ENCODE peak calls at places on chromosomes 16 and 17, in seven cellular contexts. Z is hepatocyte, I is tibial nerve, H is IMR-90, K is aorta, W is psoas muscle, G is H9. A is an unnamed sample. For H3K4me1, the result is how much of the 10 kb centered on the place peaks cover.

GRCh38 chr16:720507-720989 is 398 bp upstream of the ANTKMT start:
- DNase-seq in Z (peak), I (no peak), H (peak), K (no peak), W (peak), G (peak), A (peak)

GRCh38 chr17:79144090-79144610 is 69.5 kb downstream of the ENGASE start:
- DNase-seq in Z (no peak), I (no peak), H (no peak), K (no peak), W (no peak), G (no peak), A (no peak)

GRCh38 chr16:54282202-54282922 is 4.2 kb downstream of the IRX3 start:
- DNase-seq in Z (peak), I (no peak), H (no peak), K (peak), W (peak), G (peak), A (peak)

GRCh38 chr17:45719335-45720071 is 64.6 kb upstream of the CRHR1 start:
- DNase-seq in Z (peak), I (no peak), H (peak), K (no peak), W (no peak), G (peak), A (peak)

GRCh38 chr16:85151603-85152413 is 39.5 kb upstream of the CIBAR2 start:
- DNase-seq in Z (peak), I (peak), H (peak), K (peak), W (peak), G (no peak), A (peak)

GRCh38 chr16:19701091-19701490 is 16.9 kb downstream of the KNOP1 start:
- DNase-seq in Z (no peak), I (no peak), H (peak), K (no peak), W (no peak), G (no peak), A (peak)

GRCh38 chr17:47989159-47989558 is 18.2 kb downstream of the CDK5RAP3 start:
- DNase-seq in Z (no peak), I (no peak), H (no peak), K (no peak), W (no peak), G (no peak), A (peak)

GRCh38 chr17:73290399-73291259 is 21.2 kb downstream of the CDC42EP4 start:
- DNase-seq in Z (no peak), I (no peak), H (no peak), K (no peak), W (no peak), G (peak), A (no peak)

GRCh38 chr17:27319536-27320221 is 25.8 kb downstream of the WSB1 start:
- DNase-seq in Z (peak), I (peak), H (peak), K (peak), W (peak), G (peak), A (no peak)

GRCh38 chr17:73998246-73999220 is 204.9 kb upstream of the RPL38 start:
- DNase-seq in Z (peak), I (peak), H (no peak), K (no peak), W (no peak), G (peak), A (no peak)

GRCh38 chr16:16042076-16042475 is 92.7 kb downstream of the ABCC1 start:
- DNase-seq in Z (peak), I (no peak), H (peak), K (no peak), W (no peak), G (no peak), A (peak)

GRCh38 chr17:76943781-76944213 is 75.6 kb downstream of the MGAT5B start:
- DNase-seq in Z (no peak), I (no peak), H (no peak), K (no peak), W (no peak), G (no peak), A (no peak)

GRCh38 chr17:45127583-45128300 is 4.6 kb downstream of the PLCD3 start:
- DNase-seq in Z (peak), I (peak), H (peak), K (peak), W (peak), G (peak), A (peak)

GRCh38 chr16:88316151-88316550 is 66.6 kb upstream of the ZNF469 start:
- DNase-seq in Z (no peak), I (no peak), H (no peak), K (peak), W (no peak), G (no peak), A (peak)

GRCh38 chr17:73870035-73870434 is 225.8 kb upstream of the SDK2 start:
- DNase-seq in Z (no peak), I (no peak), H (no peak), K (no peak), W (no peak), G (no peak), A (no peak)

GRCh38 chr17:9285602-9286001 is 264.3 kb downstream of the NTN1 start:
- DNase-seq in Z (no peak), I (no peak), H (no peak), K (no peak), W (no peak), G (no peak), A (no peak)

GRCh38 chr17:10198509-10199249 is at the start of gene GAS7:
- DNase-seq in Z (peak), I (peak), H (peak), K (peak), W (peak), G (peak), A (peak)

GRCh38 chr16:86029131-86029741 is 130.3 kb downstream of the IRF8 start:
- DNase-seq in Z (peak), I (no peak), H (peak), K (peak), W (no peak), G (no peak), A (peak)

GRCh38 chr17:33366998-33367397 is 73.9 kb upstream of the ASIC2 start:
- DNase-seq in Z (no peak), I (no peak), H (no peak), K (no peak), W (no peak), G (no peak), A (no peak)

GRCh38 chr17:30021708-30022317 is 80.4 kb downstream of the EFCAB5 start:
- DNase-seq in Z (peak), I (peak), H (peak), K (no peak), W (no peak), G (no peak), A (no peak)

GRCh38 chr17:55210292-55210691 is 54.5 kb upstream of the HLF start:
- DNase-seq in Z (no peak), I (no peak), H (no peak), K (no peak), W (no peak), G (no peak), A (no peak)

GRCh38 chr16:74107795-74108610 is 188.6 kb upstream of the PSMD7 start:
- DNase-seq in Z (peak), I (peak), H (peak), K (no peak), W (no peak), G (peak), A (peak)

GRCh38 chr17:8954339-8954738 is 11.2 kb downstream of the PIK3R5 start:
- DNase-seq in Z (no peak), I (peak), H (no peak), K (no peak), W (peak), G (peak), A (no peak)

GRCh38 chr17:21278304-21279197 is 6.0 kb upstream of the MAP2K3 start:
- DNase-seq in Z (no peak), I (peak), H (no peak), K (no peak), W (peak), G (no peak), A (peak)

GRCh38 chr17:9677411-9677810 is 32.1 kb downstream of the USP43 start:
- DNase-seq in Z (no peak), I (no peak), H (no peak), K (no peak), W (no peak), G (no peak), A (no peak)

GRCh38 chr17:78401246-78401645 is 22.8 kb downstream of the PGS1 start:
- DNase-seq in Z (no peak), I (no peak), H (peak), K (no peak), W (no peak), G (no peak), A (peak)

GRCh38 chr17:66791337-66791736 is 43.6 kb upstream of the CACNG5 start:
- DNase-seq in Z (no peak), I (peak), H (no peak), K (no peak), W (no peak), G (no peak), A (no peak)

GRCh38 chr16:3129137-3130131 is 5.4 kb upstream of the ZNF213 start:
- DNase-seq in Z (peak), I (peak), H (peak), K (peak), W (peak), G (peak), A (peak)

GRCh38 chr16:67542464-67542863 is 13.8 kb downstream of the RIPOR1 start:
- DNase-seq in Z (no peak), I (no peak), H (peak), K (no peak), W (no peak), G (peak), A (peak)

GRCh38 chr17:41024702-41025101 is 2.3 kb downstream of the KRTAP1-5 start:
- DNase-seq in Z (no peak), I (no peak), H (peak), K (no peak), W (no peak), G (no peak), A (peak)

GRCh38 chr16:66512589-66513404 is 37.1 kb downstream of the TK2 start:
- DNase-seq in Z (no peak), I (no peak), H (no peak), K (peak), W (no peak), G (no peak), A (peak)

GRCh38 chr17:44346064-44346844 is 1.2 kb downstream of the GRN start:
- DNase-seq in Z (no peak), I (no peak), H (no peak), K (no peak), W (no peak), G (peak), A (peak)

GRCh38 chr17:76697702-76698465 is 12.9 kb downstream of the MXRA7 start:
- DNase-seq in Z (peak), I (no peak), H (peak), K (no peak), W (no peak), G (no peak), A (peak)

GRCh38 chr16:23501291-23501690 is 9.0 kb downstream of the GGA2 start:
- DNase-seq in Z (no peak), I (no peak), H (no peak), K (no peak), W (no peak), G (no peak), A (no peak)

GRCh38 chr17:62075308-62075815 is 10.3 kb upstream of the MED13 start:
- DNase-seq in Z (peak), I (no peak), H (peak), K (no peak), W (no peak), G (no peak), A (peak)

GRCh38 chr17:20300399-20301037 is 166.8 kb downstream of the LGALS9B start:
- DNase-seq in Z (peak), I (no peak), H (peak), K (no peak), W (no peak), G (no peak), A (peak)

GRCh38 chr17:33506889-33507650 is 214.0 kb upstream of the ASIC2 start:
- DNase-seq in Z (no peak), I (no peak), H (no peak), K (no peak), W (no peak), G (no peak), A (no peak)

GRCh38 chr17:1002412-1002753 is 5.5 kb downstream of the TIMM22 start:
- DNase-seq in Z (no peak), I (no peak), H (peak), K (no peak), W (no peak), G (no peak), A (peak)

GRCh38 chr16:30430428-30430970 is 669 bp upstream of the DCTPP1 start:
- DNase-seq in Z (no peak), I (no peak), H (no peak), K (peak), W (peak), G (no peak), A (peak)

GRCh38 chr17:17200831-17201230 is 5.3 kb downstream of the PLD6 start:
- DNase-seq in Z (no peak), I (peak), H (peak), K (no peak), W (no peak), G (no peak), A (peak)
- H3K27ac ChIP-seq in Z (peak), I (peak), H (peak), K (no peak), W (no peak), G (no peak), A (no peak)

DNA sequence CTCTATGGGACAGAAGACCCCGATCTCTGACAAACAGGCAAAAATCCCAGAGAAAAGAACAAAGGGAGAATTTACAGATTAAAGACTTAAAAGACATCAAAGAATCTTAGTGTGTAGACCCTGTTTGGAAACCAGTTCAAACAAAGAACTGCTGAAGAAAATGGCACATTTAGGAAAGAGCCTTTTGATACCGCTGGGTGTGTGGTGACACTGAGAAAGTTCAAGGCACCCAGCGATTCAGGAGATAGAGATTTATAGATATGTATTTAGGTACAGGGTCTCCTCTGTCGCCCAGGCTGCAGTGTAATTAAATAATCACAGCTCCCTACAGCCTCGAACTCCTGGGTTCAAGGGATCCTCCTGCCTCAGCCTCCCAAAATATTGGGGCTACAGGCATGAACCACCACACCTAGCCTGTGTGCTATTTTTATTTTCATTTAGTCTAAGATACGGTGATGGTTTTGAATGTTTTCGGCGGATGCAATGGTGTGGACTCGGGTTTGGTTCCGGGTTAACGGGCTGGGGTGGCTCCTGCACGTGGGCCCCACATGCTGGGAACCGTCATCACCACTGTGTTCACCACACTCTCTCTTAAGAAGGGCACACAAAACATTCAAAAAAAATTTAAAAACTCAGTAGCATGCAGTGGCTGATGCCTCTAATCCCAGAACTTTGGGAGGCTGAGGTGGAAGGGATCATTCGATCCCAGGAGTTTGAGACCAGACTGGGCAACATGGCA is 114.0 kb downstream of the ZNF778 start:
- DNase-seq in Z (no peak), I (no peak), H (no peak), K (peak), W (no peak), G (no peak), A (peak)
- H3K4me1 ChIP-seq in Z (under half), I (half or more), H (under half), K (under half), W (half or more), G (under half), A (under half)

DNA sequence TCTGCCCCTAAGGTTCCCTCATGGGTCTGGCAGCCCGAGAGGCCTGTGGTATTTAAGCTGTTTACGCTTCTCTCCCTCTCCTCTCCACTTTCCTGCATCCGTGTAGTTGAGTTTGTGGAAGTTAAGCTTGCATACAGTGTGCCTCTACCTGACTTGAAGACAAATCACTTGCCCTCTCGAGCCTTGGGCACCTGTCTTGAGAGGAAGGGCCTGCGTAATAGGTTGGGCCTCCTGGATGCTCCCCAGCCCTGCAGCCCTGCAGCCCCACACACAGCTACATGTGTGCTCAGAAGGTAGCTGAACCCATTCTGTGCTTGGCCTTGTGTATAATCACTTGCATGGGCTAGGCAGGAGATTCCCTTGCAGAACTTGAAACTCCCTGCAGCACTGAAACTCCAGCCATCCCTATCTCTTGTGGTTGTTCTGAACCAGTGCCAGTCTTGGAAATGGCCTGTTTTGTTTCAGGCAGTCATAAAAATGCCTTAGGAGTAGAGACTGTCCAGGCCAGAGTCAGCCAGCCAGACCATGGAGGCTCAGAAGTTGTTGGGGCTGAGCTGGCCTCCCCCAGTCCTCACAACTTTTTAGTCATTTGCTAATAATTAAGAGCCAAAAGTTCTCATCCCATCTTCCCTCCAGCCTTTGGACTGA is 134.6 kb downstream of the CLEC16A start:
- DNase-seq in Z (peak), I (peak), H (peak), K (peak), W (no peak), G (no peak), A (no peak)
- H3K27ac ChIP-seq in Z (peak), I (peak), H (peak), K (peak), W (no peak), G (no peak), A (peak)

GRCh38 chr16:1917056-1917664 is 1.1 kb downstream of the HS3ST6 start:
- DNase-seq in Z (no peak), I (no peak), H (no peak), K (no peak), W (no peak), G (no peak), A (peak)
- H3K4me1 ChIP-seq in Z (under half), I (under half), H (under half), K (under half), W (under half), G (under half), A (under half)

GRCh38 chr17:15920758-15921239 is 24.1 kb upstream of the ADORA2B start:
- DNase-seq in Z (peak), I (no peak), H (peak), K (no peak), W (peak), G (no peak), A (peak)
- H3K27ac ChIP-seq in Z (peak), I (no peak), H (peak), K (no peak), W (no peak), G (no peak), A (peak)

DNA sequence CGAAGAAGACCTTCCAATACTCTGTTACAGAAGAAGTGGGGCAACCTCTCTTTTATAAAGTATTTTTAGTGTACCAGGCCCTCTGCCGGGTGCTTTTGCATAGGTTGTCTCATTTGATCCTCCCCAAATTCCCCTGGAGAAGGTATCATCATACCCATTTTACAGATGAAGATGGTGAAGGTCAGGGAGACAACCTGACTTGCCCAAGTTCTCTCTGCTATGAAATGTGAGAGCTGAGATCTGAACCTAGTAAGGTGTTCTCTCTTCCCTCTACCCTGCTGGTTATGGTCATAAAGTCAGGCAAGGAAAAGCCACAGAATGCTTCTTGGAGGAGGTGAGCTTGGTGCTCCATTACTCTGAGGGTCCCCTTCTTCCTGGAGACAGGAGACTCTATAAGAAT is 28.1 kb upstream of the HERPUD1 start:
- DNase-seq in Z (no peak), I (no peak), H (no peak), K (no peak), W (no peak), G (no peak), A (no peak)
- H3K4me1 ChIP-seq in Z (under half), I (under half), H (under half), K (under half), W (under half), G (under half), A (under half)

GRCh38 chr17:80322864-80323263 is 62.2 kb downstream of the RNF213 start:
- DNase-seq in Z (no peak), I (no peak), H (no peak), K (no peak), W (no peak), G (no peak), A (no peak)

GRCh38 chr17:80319999-80320344 is 59.3 kb downstream of the RNF213 start:
- DNase-seq in Z (no peak), I (no peak), H (peak), K (no peak), W (no peak), G (no peak), A (no peak)

GRCh38 chr17:80319262-80319998 is 58.8 kb downstream of the RNF213 start:
- DNase-seq in Z (no peak), I (no peak), H (no peak), K (peak), W (no peak), G (no peak), A (no peak)

GRCh38 chr17:80318166-80318565 is 57.5 kb downstream of the RNF213 start:
- DNase-seq in Z (no peak), I (no peak), H (no peak), K (peak), W (no peak), G (no peak), A (no peak)

DNA sequence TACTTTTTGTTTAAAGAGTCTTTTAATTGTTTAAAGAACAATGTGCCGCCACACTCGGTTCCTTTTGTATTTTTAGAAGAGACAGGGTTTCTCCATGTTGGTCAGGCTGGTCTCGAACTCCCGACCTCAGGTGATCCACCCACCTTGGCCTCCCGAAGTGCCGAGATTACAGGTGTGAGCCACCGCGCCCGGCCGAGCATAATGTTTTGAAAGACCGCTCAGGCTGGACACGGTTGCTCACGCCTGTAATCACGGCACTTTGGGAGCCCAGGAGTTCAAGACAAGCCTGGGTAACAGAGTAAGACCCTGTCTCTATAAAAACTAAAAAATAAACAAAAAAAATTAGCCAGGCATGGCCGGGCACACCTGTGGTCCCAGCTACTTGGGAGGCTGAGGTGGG is 59.8 kb downstream of the RNF213 start:
- DNase-seq in Z (no peak), I (no peak), H (no peak), K (peak), W (no peak), G (no peak), A (no peak)
- H3K27ac ChIP-seq in Z (no peak), I (no peak), H (no peak), K (no peak), W (no peak), G (no peak), A (no peak)

DNA sequence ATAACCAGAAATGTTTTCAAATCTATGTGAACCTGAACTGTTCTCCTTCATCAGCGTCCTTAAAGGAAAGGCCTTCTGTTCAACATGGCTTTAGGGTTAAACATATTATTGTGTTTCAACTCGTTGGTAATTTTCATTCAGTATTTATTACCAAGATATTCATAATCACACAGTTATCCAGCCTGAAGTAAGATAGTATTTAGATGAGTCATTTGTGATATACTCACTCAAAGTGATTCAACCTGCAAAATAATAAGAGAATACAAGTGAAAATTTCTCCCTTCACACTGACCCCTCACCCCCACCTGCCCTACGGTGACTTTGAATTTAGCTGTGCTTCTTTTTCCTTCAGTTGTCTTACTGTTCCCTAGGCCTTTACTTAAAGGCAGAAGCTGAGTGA is 3.0 kb downstream of the CYLD start:
- DNase-seq in Z (no peak), I (no peak), H (peak), K (no peak), W (no peak), G (no peak), A (no peak)
- H3K4me1 ChIP-seq in Z (under half), I (under half), H (under half), K (under half), W (under half), G (under half), A (under half)

A was measured in osteoblast.